ENCODE peak calls at places on chromosomes 16 and 17, in five cellular contexts. T, O, J, Z and A are unnamed samples.
A peak's percentile ranks its signal among the peaks of the same experiment; 100 is the strongest.

GRCh38 chr17:44921122-44921882 is 6.0 kb upstream of the GFAP start:
- DNase-seq in T (no peak), O (no peak), J (no peak), Z (no peak), A (no peak)

GRCh38 chr17:56699186-56699895 is 105.8 kb downstream of the NOG start:
- DNase-seq in T (peak; percentile 99), O (peak; percentile 99), J (peak; percentile 87), Z (no peak), A (peak; percentile 98)

GRCh38 chr16:49495596-49496355 is 122.2 kb downstream of the C16orf78 start:
- DNase-seq in T (no peak), O (no peak), J (no peak), Z (no peak), A (no peak)

GRCh38 chr17:31561469-31562412 is 170.3 kb downstream of the RAB11FIP4 start:
- DNase-seq in T (peak; percentile 49), O (peak; percentile 86), J (peak; percentile 52), Z (peak; percentile 47), A (peak; percentile 95)

GRCh38 chr17:19398301-19399181 is 11.6 kb upstream of the MFAP4 start:
- DNase-seq in T (no peak), O (peak; percentile 41), J (peak; percentile 79), Z (no peak), A (peak; percentile 3)

GRCh38 chr16:72986011-72986410 is 61.9 kb downstream of the ZFHX3 start:
- DNase-seq in T (no peak), O (peak; percentile 33), J (peak; percentile 72), Z (no peak), A (no peak)

GRCh38 chr16:2786061-2786825 is 1.1 kb downstream of the PRSS33 start:
- DNase-seq in T (no peak), O (no peak), J (no peak), Z (no peak), A (no peak)

GRCh38 chr17:61338000-61338864 is 61.4 kb upstream of the TBX2 start:
- DNase-seq in T (peak; percentile 91), O (peak; percentile 95), J (peak; percentile 79), Z (no peak), A (peak; percentile 29)

GRCh38 chr16:86533942-86534341 is 21.1 kb downstream of the MTHFSD start:
- DNase-seq in T (no peak), O (no peak), J (no peak), Z (no peak), A (no peak)

GRCh38 chr17:7445011-7445927 is at the start of gene CHRNB1:
- DNase-seq in T (peak; percentile 27), O (peak; percentile 62), J (peak; percentile 20), Z (no peak), A (peak; percentile 85)
- H2AFZ ChIP-seq in T (peak within 1 kb of the TSS; percentile 91), O (peak within 1 kb of the TSS; percentile 71), J (peak within 1 kb of the TSS; percentile 20), Z (no peak within 1 kb of the TSS), A (peak within 1 kb of the TSS; percentile 57)

DNA sequence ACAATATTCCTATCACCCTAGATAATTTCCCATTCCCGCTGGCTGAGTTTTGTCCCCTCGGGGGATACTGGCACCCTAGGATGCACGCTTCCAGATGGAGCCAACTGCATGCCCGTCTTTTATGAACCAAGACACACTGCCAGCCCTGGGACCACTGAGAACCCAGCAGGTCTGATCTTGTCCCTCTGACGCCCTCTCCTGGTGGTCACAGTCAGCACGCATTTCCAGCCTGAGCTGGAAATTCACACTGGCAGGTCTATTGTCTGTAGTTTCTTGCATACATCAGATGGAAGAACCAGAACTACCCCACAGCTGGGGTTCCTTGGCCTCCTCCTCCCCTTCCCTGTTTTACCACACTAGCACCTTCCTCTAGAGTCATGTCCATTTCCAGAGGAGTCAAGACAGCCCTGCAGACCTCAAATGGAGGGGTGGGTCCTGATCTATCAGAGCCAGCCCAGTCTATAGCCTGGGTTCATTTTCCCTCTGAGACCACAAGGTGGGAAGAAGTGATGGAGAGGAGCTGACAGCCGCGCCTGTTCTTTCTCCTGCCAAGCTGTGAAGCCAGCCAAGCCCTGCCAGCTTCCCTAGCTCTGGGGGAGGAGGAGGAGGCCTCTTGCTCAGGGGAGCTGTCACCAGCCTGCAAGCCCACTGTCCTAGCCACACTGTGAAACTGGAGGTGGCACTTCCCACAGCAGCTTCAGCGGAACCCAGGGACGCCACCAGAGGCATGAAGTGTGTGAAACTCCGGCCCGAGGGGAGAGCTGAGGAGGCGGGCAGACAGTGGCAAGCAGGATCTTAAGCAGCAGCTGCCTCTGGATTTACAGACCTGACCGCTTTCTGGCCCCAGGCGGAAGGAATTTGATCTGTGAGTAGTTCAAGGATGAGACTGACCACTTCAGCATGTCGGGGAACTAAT is 29.3 kb downstream of the MXRA7 start:
- DNase-seq in T (peak; percentile 63), O (peak; percentile 76), J (peak; percentile 72), Z (peak; percentile 83), A (peak; percentile 80)
- H2AFZ ChIP-seq in T (no peak overlapping the region), O (no peak overlapping the region), J (no peak overlapping the region), Z (no peak overlapping the region), A (no peak overlapping the region)

GRCh38 chr16:69182730-69183416 is 4.1 kb upstream of the SNTB2 start:
- DNase-seq in T (no peak), O (no peak), J (no peak), Z (no peak), A (no peak)

GRCh38 chr16:69176033-69176780 is 10.8 kb upstream of the SNTB2 start:
- DNase-seq in T (peak; percentile 79), O (peak; percentile 85), J (peak; percentile 78), Z (no peak), A (no peak)

GRCh38 chr16:69180011-69180338 is 7.0 kb upstream of the SNTB2 start:
- DNase-seq in T (no peak), O (no peak), J (no peak), Z (no peak), A (no peak)

GRCh38 chr16:69179255-69180010 is 7.5 kb upstream of the SNTB2 start:
- DNase-seq in T (peak; percentile 84), O (peak; percentile 89), J (peak; percentile 99), Z (no peak), A (no peak)
- H2AFZ ChIP-seq in T (no peak overlapping the region), O (no peak overlapping the region), J (no peak overlapping the region), Z (no peak overlapping the region), A (no peak overlapping the region)

DNA sequence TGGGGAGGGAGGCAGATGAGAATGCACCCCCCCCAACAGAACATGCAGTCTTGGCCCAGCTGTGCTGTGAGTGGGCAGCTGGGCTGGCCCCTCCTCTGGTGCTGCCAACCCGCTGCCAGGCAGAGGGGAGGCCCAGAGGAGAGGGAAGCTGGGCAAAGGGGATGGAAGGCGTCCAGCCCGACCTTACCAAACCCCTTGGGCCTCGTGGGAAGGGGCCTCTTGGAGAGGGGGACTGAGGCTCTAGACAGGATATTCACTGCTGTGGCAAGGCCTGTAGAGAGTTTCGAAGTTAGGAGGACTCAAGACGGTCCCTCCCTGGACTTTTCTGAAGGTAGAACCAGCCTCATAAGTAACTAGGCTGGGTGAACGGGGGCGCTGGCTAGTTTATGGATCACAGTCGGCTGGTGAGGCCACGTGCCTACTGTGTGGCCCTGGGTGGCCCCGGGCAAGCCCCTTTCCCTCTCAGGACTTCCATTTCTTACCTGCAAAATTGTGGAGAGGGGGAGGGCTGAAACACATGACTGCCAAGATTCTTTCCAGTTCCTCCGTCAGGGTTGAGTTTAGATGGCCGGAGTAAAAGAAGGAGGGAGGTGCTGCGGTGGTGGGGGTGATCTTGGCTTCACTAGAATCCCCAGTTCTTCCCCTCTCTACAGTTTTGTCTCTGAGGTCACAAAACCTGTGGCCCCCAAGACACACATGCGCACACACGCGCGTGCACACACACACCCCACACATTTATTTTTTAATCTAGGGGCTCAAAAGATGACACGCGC is 807 bp upstream of the STAT5A start:
- DNase-seq in T (no peak), O (peak; percentile 66), J (peak; percentile 45), Z (no peak), A (no peak)
- H2AFZ ChIP-seq in T (peak overlapping the region; percentile 92), O (peak overlapping the region; percentile 81), J (peak overlapping the region; percentile 5), Z (peak overlapping the region; percentile 45), A (peak overlapping the region; percentile 83)

GRCh38 chr17:82752371-82753200 is 721 bp downstream of the TBCD start:
- DNase-seq in T (no peak), O (peak; percentile 65), J (no peak), Z (peak; percentile 46), A (no peak)
- H2AFZ ChIP-seq in T (peak overlapping the region; percentile 100), O (peak overlapping the region; percentile 76), J (peak overlapping the region; percentile 62), Z (peak overlapping the region; percentile 62), A (peak overlapping the region; percentile 89)

GRCh38 chr17:74838275-74838674 is 21.4 kb downstream of the GRIN2C start:
- DNase-seq in T (no peak), O (no peak), J (no peak), Z (no peak), A (no peak)

GRCh38 chr17:74840989-74841666 is 18.6 kb downstream of the GRIN2C start:
- DNase-seq in T (peak; percentile 20), O (peak; percentile 70), J (peak; percentile 29), Z (peak; percentile 51), A (peak; percentile 5)

GRCh38 chr17:74839955-74840354 is 19.7 kb downstream of the GRIN2C start:
- DNase-seq in T (no peak), O (no peak), J (no peak), Z (no peak), A (no peak)

GRCh38 chr17:74842146-74842598 is 17.5 kb downstream of the GRIN2C start:
- DNase-seq in T (no peak), O (peak; percentile 15), J (no peak), Z (no peak), A (no peak)

GRCh38 chr17:74840500-74840899 is 19.2 kb downstream of the GRIN2C start:
- DNase-seq in T (no peak), O (no peak), J (no peak), Z (no peak), A (no peak)
- H2AFZ ChIP-seq in T (no peak overlapping the region), O (no peak overlapping the region), J (no peak overlapping the region), Z (peak overlapping the region; percentile 16), A (no peak overlapping the region)

DNA sequence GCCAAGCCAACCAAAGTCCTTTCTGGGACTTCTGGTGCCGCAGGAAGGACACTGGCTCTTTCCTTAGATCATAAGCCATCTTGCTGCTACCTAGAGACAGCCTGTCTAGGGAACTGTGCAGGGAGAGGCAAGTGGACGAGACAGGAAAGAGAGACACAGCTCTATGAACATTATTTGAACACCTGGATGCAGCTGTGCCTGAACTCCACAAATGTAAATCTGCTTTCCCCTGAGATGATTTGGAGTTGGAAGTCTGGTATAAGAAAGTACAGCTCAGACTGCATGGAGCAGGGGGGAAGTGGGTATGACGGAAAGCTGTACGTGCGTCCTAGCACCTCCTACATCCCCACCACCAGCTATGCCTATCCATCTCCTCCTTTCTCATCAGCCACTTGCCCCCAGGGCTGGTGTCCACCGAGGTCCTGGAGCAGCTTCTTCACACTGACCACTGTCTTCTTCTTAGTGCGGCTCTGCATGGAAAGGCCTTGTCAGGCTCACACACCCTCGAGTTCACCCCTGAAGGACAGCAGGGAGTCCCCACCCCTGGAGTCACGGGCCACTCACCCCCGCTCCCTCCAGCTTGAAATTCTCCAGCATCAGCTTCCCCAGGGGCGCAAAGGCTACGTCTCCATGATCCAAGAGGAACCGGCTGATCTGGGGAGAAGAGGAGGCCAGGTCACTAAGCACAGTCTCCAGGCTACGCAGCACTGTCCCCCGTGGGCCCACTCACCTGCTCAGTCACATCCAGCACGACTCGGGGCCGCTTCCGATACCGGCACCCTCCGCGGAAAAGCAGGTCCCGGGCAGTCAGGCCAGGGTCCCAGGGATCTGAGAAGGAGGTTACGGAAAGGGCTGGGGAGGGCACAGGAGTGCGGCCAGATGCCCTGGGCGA is 3.9 kb downstream of the TAF1C start:
- DNase-seq in T (no peak), O (no peak), J (no peak), Z (no peak), A (no peak)
- H2AFZ ChIP-seq in T (no peak overlapping the region), O (no peak overlapping the region), J (no peak overlapping the region), Z (no peak overlapping the region), A (no peak overlapping the region)

GRCh38 chr16:27588052-27588451 is 38.1 kb downstream of the KATNIP start:
- DNase-seq in T (no peak), O (no peak), J (no peak), Z (no peak), A (no peak)
- H2AFZ ChIP-seq in T (no peak overlapping the region), O (no peak overlapping the region), J (no peak overlapping the region), Z (no peak overlapping the region), A (no peak overlapping the region)

GRCh38 chr17:29682987-29683386 is 60.3 kb upstream of the CORO6 start:
- DNase-seq in T (no peak), O (no peak), J (no peak), Z (no peak), A (no peak)
- H2AFZ ChIP-seq in T (no peak overlapping the region), O (no peak overlapping the region), J (no peak overlapping the region), Z (no peak overlapping the region), A (no peak overlapping the region)